ENCODE peak calls at places on chromosomes 11 and 22, in four cellular contexts. G is mammary epithelial cell; K is endodermal cell; A is CD4-positive, alpha-beta T cell. R is an unnamed sample.

GRCh38 chr11:58394195-58394594 is 12.5 kb downstream of the OR5B3 start:
- DNase-seq in A (no peak), K (no peak), G (peak), R (peak)

GRCh38 chr11:125084057-125084416 is 20.9 kb downstream of the SLC37A2 start:
- DNase-seq in A (no peak), G (no peak), K (peak), R (no peak)

GRCh38 chr11:69840371-69841169 is 21.4 kb upstream of the FGF3 start:
- DNase-seq in A (no peak), K (peak), G (peak), R (peak)

GRCh38 chr11:2379471-2380174 is 2.5 kb downstream of the CD81 start:
- DNase-seq in A (no peak), K (no peak), G (no peak), R (no peak)

GRCh38 chr11:113384551-113384950 is 3.0 kb upstream of the ANKK1 start:
- DNase-seq in K (no peak), G (peak), A (no peak), R (peak)

GRCh38 chr11:74001822-74002286 is 7.0 kb downstream of the UCP3 start:
- DNase-seq in G (no peak), K (peak), A (no peak), R (no peak)

GRCh38 chr11:74463216-74463615 is 4.1 kb downstream of the KCNE3 start:
- DNase-seq in G (no peak), A (no peak), K (peak), R (no peak)

GRCh38 chr11:10355257-10355661 is 50.4 kb downstream of the ADM start:
- DNase-seq in A (no peak), K (no peak), G (peak), R (no peak)

GRCh38 chr11:2530855-2531200 is 86.0 kb downstream of the KCNQ1 start:
- DNase-seq in G (no peak), A (no peak), K (peak), R (peak)

GRCh38 chr11:21427750-21428149 is 758.4 kb downstream of the NELL1 start:
- DNase-seq in K (no peak), G (no peak), A (no peak), R (no peak)

GRCh38 chr11:124758355-124759267 is 3.5 kb downstream of the ESAM start:
- DNase-seq in G (peak), K (peak), A (peak), R (peak)

GRCh38 chr11:128420943-128421342 is 166.4 kb downstream of the ETS1 start:
- DNase-seq in G (no peak), K (no peak), A (no peak), R (peak)

GRCh38 chr11:3861698-3862097 is 6.2 kb downstream of the STIM1 start:
- DNase-seq in G (no peak), K (no peak), A (no peak), R (no peak)

GRCh38 chr11:104033134-104033533 is 3.3 kb upstream of the DDI1 start:
- DNase-seq in A (no peak), G (peak), K (no peak), R (peak)

GRCh38 chr11:14015711-14016110 is 53.2 kb downstream of the SPON1 start:
- DNase-seq in G (peak), A (no peak), K (peak), R (no peak)

GRCh38 chr11:19768815-19769214 is 56.2 kb downstream of the NAV2 start:
- DNase-seq in A (no peak), K (no peak), G (no peak), R (no peak)

GRCh38 chr22:24391836-24392217 is 35.6 kb upstream of the ADORA2A start:
- DNase-seq in K (no peak), A (no peak), G (no peak), R (peak)

GRCh38 chr11:38448284-38448683 is 1850.2 kb upstream of the RAG2 start:
- DNase-seq in A (no peak), K (no peak), G (no peak), R (no peak)

GRCh38 chr11:3962406-3962840 is 107.0 kb downstream of the STIM1 start:
- DNase-seq in K (no peak), G (no peak), A (no peak), R (no peak)

GRCh38 chr11:64026575-64027213 is 9.0 kb upstream of the FLRT1 start:
- DNase-seq in K (no peak), A (no peak), G (no peak), R (no peak)

GRCh38 chr11:112958670-112959069 is 2.5 kb upstream of the NCAM1 start:
- DNase-seq in K (no peak), A (no peak), G (peak), R (peak)

GRCh38 chr11:73353422-73353821 is 22.8 kb upstream of the RELT start:
- DNase-seq in K (no peak), A (no peak), G (no peak), R (no peak)

DNA sequence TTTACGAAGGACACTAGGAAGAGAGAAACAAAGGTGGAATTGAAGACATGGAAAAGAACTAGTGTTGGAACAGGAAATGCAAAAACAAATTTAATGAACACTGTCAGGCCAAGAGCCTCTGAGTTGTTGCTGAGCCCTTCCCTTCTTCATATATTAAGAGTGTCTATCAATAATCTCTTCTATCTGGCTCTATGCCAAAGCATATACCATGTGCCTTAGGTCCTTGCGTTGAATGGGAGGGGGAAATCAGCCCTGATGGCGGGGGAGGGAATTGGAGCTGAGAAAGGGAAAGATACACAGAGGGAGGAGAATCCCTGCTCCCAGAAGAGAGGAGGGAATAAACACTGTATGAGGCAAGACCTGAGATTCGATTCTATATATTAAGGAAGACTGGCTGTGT is 5.5 kb upstream of the OR52B6 start:
- DNase-seq in G (no peak), A (no peak), K (no peak), R (no peak)
- H3K27ac ChIP-seq in G (no peak), A (no peak), K (no peak), R (no peak)

DNA sequence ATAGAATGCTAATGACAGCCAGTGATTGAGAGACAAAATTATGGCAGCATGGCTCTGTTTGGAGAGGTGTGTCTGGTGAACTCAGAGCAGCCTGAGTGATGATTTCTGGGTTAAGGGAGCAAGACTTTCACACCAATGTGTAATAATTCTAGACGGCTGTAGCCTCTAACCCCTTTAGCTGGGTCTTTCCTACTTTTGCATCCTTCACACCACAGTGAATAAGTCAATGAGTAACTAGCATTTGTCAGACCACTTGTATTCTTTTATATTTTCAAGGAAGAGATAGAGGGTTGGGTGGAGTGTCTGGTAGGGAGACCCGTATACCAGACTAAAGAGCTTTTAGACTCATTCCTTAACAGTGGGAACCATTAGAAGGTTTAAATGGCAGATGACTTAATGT is 50.4 kb downstream of the ATXN10 start:
- DNase-seq in K (no peak), A (no peak), G (no peak), R (no peak)
- H3K27ac ChIP-seq in K (no peak), A (no peak), G (no peak), R (no peak)

GRCh38 chr11:35170503-35170902 is 31.5 kb downstream of the CD44 start:
- DNase-seq in G (no peak), A (no peak), K (no peak), R (no peak)
- H3K27ac ChIP-seq in G (peak), A (peak), K (no peak), R (peak)

GRCh38 chr11:65047581-65048422 is 6.8 kb downstream of the SAC3D1 start:
- DNase-seq in K (no peak), A (no peak), G (no peak), R (peak)
- H3K27ac ChIP-seq in K (no peak), A (no peak), G (no peak), R (no peak)

GRCh38 chr22:49963647-49964026 is 3.1 kb downstream of the PIM3 start:
- DNase-seq in G (no peak), K (no peak), A (no peak), R (peak)
- H3K27ac ChIP-seq in G (no peak), K (no peak), A (peak), R (peak)

GRCh38 chr22:45420011-45420410 is 6.5 kb downstream of the RIBC2 start:
- DNase-seq in G (no peak), K (no peak), A (no peak), R (no peak)
- H3K27ac ChIP-seq in G (no peak), K (no peak), A (no peak), R (no peak)

DNA sequence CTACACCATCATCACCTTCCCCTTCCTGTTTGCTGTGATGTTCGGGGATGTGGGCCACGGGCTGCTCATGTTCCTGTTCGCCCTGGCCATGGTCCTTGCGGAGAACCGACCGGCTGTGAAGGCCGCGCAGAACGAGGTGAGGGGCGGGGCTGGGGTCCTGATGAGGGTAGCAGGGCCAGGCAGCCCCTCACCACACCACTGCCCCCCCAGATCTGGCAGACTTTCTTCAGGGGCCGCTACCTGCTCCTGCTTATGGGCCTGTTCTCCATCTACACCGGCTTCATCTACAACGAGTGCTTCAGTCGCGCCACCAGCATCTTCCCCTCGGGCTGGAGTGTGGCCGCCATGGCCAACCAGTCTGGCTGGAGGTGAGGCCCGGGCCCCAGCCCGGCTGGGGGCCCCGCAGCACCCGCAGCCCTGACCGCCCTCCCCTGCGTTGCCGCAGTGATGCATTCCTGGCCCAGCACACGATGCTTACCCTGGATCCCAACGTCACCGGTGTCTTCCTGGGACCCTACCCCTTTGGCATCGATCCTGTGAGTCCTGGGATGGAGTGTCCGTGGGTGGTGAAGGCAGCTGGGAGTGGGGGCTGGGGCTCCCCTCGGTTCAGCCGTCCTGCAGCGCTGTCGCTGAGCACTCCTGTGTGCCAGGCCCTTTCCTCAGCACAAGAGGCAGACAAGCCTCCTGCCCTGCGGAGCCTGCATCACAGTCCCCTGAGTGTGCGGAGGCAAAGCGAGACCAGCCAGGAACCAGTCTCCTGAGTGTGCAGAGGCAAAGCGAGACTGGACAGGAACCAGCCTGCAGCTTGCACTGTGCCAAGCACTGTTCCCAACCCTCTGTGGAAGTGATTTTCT is 8.8 kb downstream of the TCIRG1 start:
- DNase-seq in G (peak), K (no peak), A (no peak), R (peak)
- H3K27ac ChIP-seq in G (no peak), K (no peak), A (no peak), R (no peak)

DNA sequence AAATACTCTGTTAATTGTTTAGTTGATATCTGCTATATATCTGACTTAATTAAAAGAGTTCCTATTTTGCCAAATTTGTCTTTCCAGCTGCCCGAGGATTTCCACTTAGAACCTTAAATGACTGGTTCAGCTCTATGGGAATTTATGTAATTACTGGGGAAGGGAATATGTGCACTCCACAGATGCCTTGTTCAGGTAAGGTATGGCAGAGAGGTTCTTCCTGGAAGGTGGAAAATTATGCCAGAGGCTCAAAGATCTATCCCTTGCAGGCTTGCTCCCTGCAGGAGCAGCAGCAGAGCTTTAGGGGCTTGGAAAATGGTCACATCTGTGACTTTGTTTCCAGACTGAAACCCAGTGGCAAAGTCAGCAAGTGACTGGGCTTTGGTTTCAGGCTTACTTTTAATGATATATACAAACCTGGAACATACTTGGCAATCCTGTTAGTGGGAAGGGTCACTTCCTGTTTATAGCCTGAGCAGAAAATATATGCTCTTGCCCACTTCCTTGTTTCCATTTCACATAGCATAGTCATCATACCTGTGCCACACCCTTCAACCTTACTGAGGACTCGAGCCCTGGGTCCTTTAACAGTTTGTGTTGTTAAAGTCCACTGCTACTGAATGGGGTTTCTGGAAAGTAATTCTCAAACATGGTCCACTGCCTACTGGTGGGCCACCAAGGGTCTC is 23.7 kb downstream of the WBP2NL start:
- DNase-seq in G (peak), K (no peak), A (no peak), R (no peak)
- H3K27ac ChIP-seq in G (peak), K (no peak), A (no peak), R (no peak)

GRCh38 chr11:79623375-79623774 is 182.5 kb upstream of the TENM4 start:
- DNase-seq in G (no peak), A (no peak), K (no peak), R (no peak)

GRCh38 chr11:79616392-79616831 is 175.6 kb upstream of the TENM4 start:
- DNase-seq in A (no peak), G (peak), K (no peak), R (no peak)

GRCh38 chr11:79615425-79615824 is 174.6 kb upstream of the TENM4 start:
- DNase-seq in K (no peak), G (no peak), A (no peak), R (no peak)

DNA sequence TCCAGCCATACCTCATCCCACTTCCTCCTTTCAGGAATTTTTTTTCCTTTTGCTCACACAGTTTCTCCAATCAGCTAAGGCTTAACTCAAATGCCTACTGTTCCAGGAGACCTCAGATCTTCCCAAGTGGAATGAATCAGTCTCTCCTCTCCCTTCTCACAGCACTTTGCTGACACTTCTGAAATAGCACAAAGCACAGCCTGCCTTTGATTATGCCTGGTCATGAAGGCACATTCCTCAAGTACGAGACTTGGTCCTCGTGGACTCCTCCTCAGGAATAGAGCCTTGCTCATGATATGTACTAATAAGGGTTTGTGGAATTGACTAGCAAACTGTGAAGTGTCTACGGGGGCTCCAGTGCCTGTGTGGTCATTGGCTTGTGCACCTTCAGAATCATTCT is 176.7 kb upstream of the TENM4 start:
- DNase-seq in K (no peak), G (peak), A (no peak), R (no peak)
- H3K27ac ChIP-seq in K (no peak), G (no peak), A (no peak), R (no peak)

GRCh38 chr11:72041364-72042058 is 38.8 kb downstream of the NUMA1 start:
- DNase-seq in A (peak), K (peak), G (peak), R (no peak)
- H3K27ac ChIP-seq in A (peak), K (peak), G (peak), R (peak)